ENCODE peak calls at places on chromosome 1, in nine cellular contexts. B, T, G, I, E, Z, X, R and H are unnamed samples.

GRCh38 chr1:10514490-10515235 is 39.9 kb downstream of the PEX14 start:
- ATAC-seq in I (no peak), R (no peak), G (no peak), T (peak), E (no peak), X (no peak), B (no peak), Z (no peak), H (no peak)

GRCh38 chr1:31704261-31705079 is 653 bp upstream of the COL16A1 start:
- ATAC-seq in B (peak), T (no peak), R (peak), E (no peak), X (no peak), I (peak), Z (no peak), G (peak), H (no peak)

GRCh38 chr1:115068780-115069179 is 20.5 kb downstream of the TSPAN2 start:
- ATAC-seq in X (no peak), G (peak), I (no peak), T (no peak), R (no peak), Z (no peak), E (no peak), B (no peak), H (no peak)

GRCh38 chr1:59055908-59056719 is 240.8 kb upstream of the FGGY start:
- ATAC-seq in G (no peak), R (no peak), Z (no peak), I (no peak), B (no peak), X (no peak), E (no peak), T (no peak), H (no peak)

GRCh38 chr1:228938248-228938891 is 203.1 kb downstream of the RHOU start:
- ATAC-seq in I (peak), T (peak), R (peak), G (peak), Z (peak), E (peak), B (peak), X (no peak), H (peak)

GRCh38 chr1:32496127-32496526 is 31.3 kb downstream of the ZBTB8B start:
- ATAC-seq in X (no peak), E (no peak), T (no peak), B (no peak), I (no peak), R (no peak), G (no peak), Z (no peak), H (no peak)

GRCh38 chr1:15145327-15145726 is 8.2 kb upstream of the TMEM51 start:
- ATAC-seq in I (no peak), X (no peak), R (no peak), T (no peak), Z (no peak), B (no peak), E (no peak), G (no peak), H (no peak)

GRCh38 chr1:67749263-67749843 is 64.4 kb downstream of the GADD45A start:
- ATAC-seq in Z (no peak), T (peak), R (no peak), X (peak), I (no peak), E (no peak), B (no peak), G (no peak), H (no peak)

GRCh38 chr1:19310720-19311502 is 1.0 kb downstream of the AKR7A2 start:
- ATAC-seq in G (no peak), X (peak), R (no peak), Z (no peak), E (no peak), I (no peak), T (peak), B (no peak), H (no peak)

GRCh38 chr1:225747566-225747965 is 30.1 kb upstream of the SRP9 start:
- ATAC-seq in X (no peak), B (no peak), I (no peak), R (no peak), E (no peak), T (no peak), G (no peak), Z (no peak), H (no peak)

GRCh38 chr1:26717066-26717465 is 21.3 kb downstream of the ARID1A start:
- ATAC-seq in Z (no peak), X (no peak), B (no peak), I (peak), G (no peak), R (no peak), T (peak), E (peak), H (no peak)

GRCh38 chr1:24102966-24103365 is 9.0 kb downstream of the MYOM3 start:
- ATAC-seq in B (no peak), E (peak), G (peak), Z (no peak), X (no peak), T (peak), R (no peak), I (peak), H (no peak)

GRCh38 chr1:53455592-53455991 is 3.6 kb upstream of the DMRTB1 start:
- ATAC-seq in I (no peak), B (no peak), T (no peak), E (no peak), G (no peak), R (no peak), Z (no peak), X (peak), H (no peak)

GRCh38 chr1:66436378-66437135 is 97.4 kb upstream of the SGIP1 start:
- ATAC-seq in R (peak), T (peak), E (no peak), B (peak), X (peak), Z (peak), I (peak), G (peak), H (peak)

GRCh38 chr1:113694910-113695309 is 64.4 kb downstream of the PHTF1 start:
- ATAC-seq in X (no peak), E (no peak), I (no peak), R (no peak), B (no peak), T (no peak), Z (no peak), G (no peak), H (no peak)

GRCh38 chr1:87337606-87338005 is 8.9 kb downstream of the LMO4 start:
- ATAC-seq in T (no peak), I (no peak), R (no peak), G (no peak), B (no peak), E (no peak), X (no peak), Z (no peak), H (no peak)

GRCh38 chr1:161160763-161161162 is 1.5 kb downstream of the USP21 start:
- ATAC-seq in I (no peak), B (no peak), Z (no peak), E (no peak), R (no peak), T (no peak), G (no peak), X (no peak), H (no peak)

GRCh38 chr1:224114787-224115175 is 870 bp downstream of the FBXO28 start:
- ATAC-seq in R (no peak), Z (no peak), G (no peak), I (no peak), T (peak), B (no peak), X (peak), E (no peak), H (no peak)